ENCODE peak calls at places on chromosomes 3 and 15, in six cellular contexts. One of them, this sample, is unnamed.

GRCh38 chr15:62625421-62626033 is 417.0 kb upstream of the TPM1 start:
- DNase-seq in HL-60: no peak
- DNase-seq in A673: no peak
- DNase-seq in naive thymus-derived CD4-positive, alpha-beta T cell: no peak
- DNase-seq in uterus: peak; percentile 31
- DNase-seq in left lung: no peak
- DNase-seq in this sample: no peak

GRCh38 chr3:101453966-101454365 is 59.0 kb downstream of the SENP7 start:
- DNase-seq in HL-60: no peak
- DNase-seq in A673: no peak
- DNase-seq in naive thymus-derived CD4-positive, alpha-beta T cell: no peak
- DNase-seq in uterus: no peak
- DNase-seq in left lung: no peak
- DNase-seq in this sample: no peak

GRCh38 chr15:89971592-89971997 is 29.5 kb upstream of the ZNF710 start:
- DNase-seq in HL-60: peak; percentile 47
- DNase-seq in A673: peak; percentile 85
- DNase-seq in naive thymus-derived CD4-positive, alpha-beta T cell: no peak
- DNase-seq in uterus: peak; percentile 36
- DNase-seq in left lung: no peak
- DNase-seq in this sample: no peak

GRCh38 chr15:90691369-90691768 is 25.8 kb upstream of the BLM start:
- DNase-seq in HL-60: no peak
- DNase-seq in A673: no peak
- DNase-seq in naive thymus-derived CD4-positive, alpha-beta T cell: no peak
- DNase-seq in uterus: no peak
- DNase-seq in left lung: no peak
- DNase-seq in this sample: no peak

GRCh38 chr3:102737353-102737752 is 302.5 kb downstream of the ZPLD1 start:
- DNase-seq in HL-60: no peak
- DNase-seq in A673: no peak
- DNase-seq in naive thymus-derived CD4-positive, alpha-beta T cell: no peak
- DNase-seq in uterus: no peak
- DNase-seq in left lung: no peak
- DNase-seq in this sample: no peak

GRCh38 chr3:154616298-154616697 is 186.3 kb upstream of the GPR149 start:
- DNase-seq in HL-60: no peak
- DNase-seq in A673: no peak
- DNase-seq in naive thymus-derived CD4-positive, alpha-beta T cell: no peak
- DNase-seq in uterus: no peak
- DNase-seq in left lung: peak; percentile 8
- DNase-seq in this sample: no peak

GRCh38 chr3:8668216-8668615 is 23.6 kb upstream of the SSUH2 start:
- DNase-seq in HL-60: no peak
- DNase-seq in A673: no peak
- DNase-seq in naive thymus-derived CD4-positive, alpha-beta T cell: no peak
- DNase-seq in uterus: no peak
- DNase-seq in left lung: no peak
- DNase-seq in this sample: no peak

GRCh38 chr3:52892625-52893311 is 4.6 kb downstream of the STIMATE start:
- DNase-seq in HL-60: peak; percentile 16
- DNase-seq in A673: no peak
- DNase-seq in naive thymus-derived CD4-positive, alpha-beta T cell: no peak
- DNase-seq in uterus: no peak
- DNase-seq in left lung: no peak
- DNase-seq in this sample: no peak

GRCh38 chr3:186734095-186734494 is 16.9 kb downstream of the KNG1 start:
- DNase-seq in HL-60: no peak
- DNase-seq in A673: no peak
- DNase-seq in naive thymus-derived CD4-positive, alpha-beta T cell: no peak
- DNase-seq in uterus: no peak
- DNase-seq in left lung: no peak
- DNase-seq in this sample: no peak

GRCh38 chr3:113626513-113627371 is 69.7 kb downstream of the USF3 start:
- DNase-seq in HL-60: peak; percentile 77
- DNase-seq in A673: peak; percentile 78
- DNase-seq in naive thymus-derived CD4-positive, alpha-beta T cell: no peak
- DNase-seq in uterus: peak; percentile 37
- DNase-seq in left lung: no peak
- DNase-seq in this sample: no peak

GRCh38 chr3:40990062-40990456 is 209.2 kb upstream of the CTNNB1 start:
- DNase-seq in HL-60: no peak
- DNase-seq in A673: no peak
- DNase-seq in naive thymus-derived CD4-positive, alpha-beta T cell: no peak
- DNase-seq in uterus: no peak
- DNase-seq in left lung: no peak
- DNase-seq in this sample: no peak

GRCh38 chr3:151425640-151426336 is 35.1 kb downstream of the IGSF10 start:
- DNase-seq in HL-60: no peak
- DNase-seq in A673: peak; percentile 90
- DNase-seq in naive thymus-derived CD4-positive, alpha-beta T cell: no peak
- DNase-seq in uterus: no peak
- DNase-seq in left lung: no peak
- DNase-seq in this sample: no peak

GRCh38 chr15:88255109-88255495 is 1.4 kb downstream of the NTRK3 start:
- DNase-seq in HL-60: no peak
- DNase-seq in A673: no peak
- DNase-seq in naive thymus-derived CD4-positive, alpha-beta T cell: no peak
- DNase-seq in uterus: no peak
- DNase-seq in left lung: no peak
- DNase-seq in this sample: no peak
- H3K27me3 ChIP-seq in HL-60: peaks cover 42% of the 10 kb centered on the region
- H3K27me3 ChIP-seq in A673: peaks cover 78% of the 10 kb centered on the region
- H3K27me3 ChIP-seq in naive thymus-derived CD4-positive, alpha-beta T cell: no peaks in the 10 kb centered on the region
- H3K27me3 ChIP-seq in uterus: no peaks in the 10 kb centered on the region
- H3K27me3 ChIP-seq in left lung: peaks cover 100% of the 10 kb centered on the region
- H3K27me3 ChIP-seq in this sample: peaks cover 3% of the 10 kb centered on the region

GRCh38 chr15:66164788-66165187 is 88.8 kb downstream of the MEGF11 start:
- DNase-seq in HL-60: no peak
- DNase-seq in A673: no peak
- DNase-seq in naive thymus-derived CD4-positive, alpha-beta T cell: no peak
- DNase-seq in uterus: no peak
- DNase-seq in left lung: no peak
- DNase-seq in this sample: no peak
- H3K27me3 ChIP-seq in HL-60: no peaks in the 10 kb centered on the region
- H3K27me3 ChIP-seq in A673: no peaks in the 10 kb centered on the region
- H3K27me3 ChIP-seq in naive thymus-derived CD4-positive, alpha-beta T cell: no peaks in the 10 kb centered on the region
- H3K27me3 ChIP-seq in uterus: no peaks in the 10 kb centered on the region
- H3K27me3 ChIP-seq in left lung: no peaks in the 10 kb centered on the region
- H3K27me3 ChIP-seq in this sample: no peaks in the 10 kb centered on the region

GRCh38 chr15:31156808-31157207 is 55.3 kb upstream of the TRPM1 start:
- DNase-seq in HL-60: no peak
- DNase-seq in A673: no peak
- DNase-seq in naive thymus-derived CD4-positive, alpha-beta T cell: no peak
- DNase-seq in uterus: no peak
- DNase-seq in left lung: no peak
- DNase-seq in this sample: no peak

GRCh38 chr15:31156226-31156625 is 54.7 kb upstream of the TRPM1 start:
- DNase-seq in HL-60: no peak
- DNase-seq in A673: no peak
- DNase-seq in naive thymus-derived CD4-positive, alpha-beta T cell: no peak
- DNase-seq in uterus: no peak
- DNase-seq in left lung: no peak
- DNase-seq in this sample: no peak

GRCh38 chr15:31157644-31158069 is 56.1 kb upstream of the TRPM1 start:
- DNase-seq in HL-60: no peak
- DNase-seq in A673: no peak
- DNase-seq in naive thymus-derived CD4-positive, alpha-beta T cell: no peak
- DNase-seq in uterus: no peak
- DNase-seq in left lung: no peak
- DNase-seq in this sample: no peak

GRCh38 chr15:31153531-31153930 is 52.0 kb upstream of the TRPM1 start:
- DNase-seq in HL-60: no peak
- DNase-seq in A673: no peak
- DNase-seq in naive thymus-derived CD4-positive, alpha-beta T cell: no peak
- DNase-seq in uterus: no peak
- DNase-seq in left lung: no peak
- DNase-seq in this sample: no peak

DNA sequence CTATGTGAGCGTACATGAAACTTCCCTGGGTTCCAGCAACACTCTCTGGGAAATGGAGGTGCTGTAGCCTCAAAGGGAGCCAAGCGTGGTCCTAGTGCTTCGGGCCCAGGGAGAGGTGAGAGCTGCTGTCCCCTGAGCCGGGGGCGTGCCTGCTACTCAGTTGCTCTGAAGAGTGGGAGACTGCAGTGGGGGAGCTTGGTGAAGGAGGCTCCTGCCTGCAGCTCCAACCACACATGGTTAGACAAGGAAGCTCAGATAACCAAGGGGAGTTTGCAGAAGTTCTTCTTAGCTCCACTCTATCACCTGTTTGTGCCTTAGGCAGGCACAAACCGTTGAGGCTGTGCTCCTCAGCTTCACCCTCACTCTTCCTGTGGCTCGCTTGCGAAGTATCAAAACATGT is 53.6 kb upstream of the TRPM1 start:
- DNase-seq in HL-60: peak; percentile 32
- DNase-seq in A673: no peak
- DNase-seq in naive thymus-derived CD4-positive, alpha-beta T cell: no peak
- DNase-seq in uterus: no peak
- DNase-seq in left lung: no peak
- DNase-seq in this sample: no peak
- H3K27me3 ChIP-seq in HL-60: no peaks in the 10 kb centered on the region
- H3K27me3 ChIP-seq in A673: no peaks in the 10 kb centered on the region
- H3K27me3 ChIP-seq in naive thymus-derived CD4-positive, alpha-beta T cell: no peaks in the 10 kb centered on the region
- H3K27me3 ChIP-seq in uterus: no peaks in the 10 kb centered on the region
- H3K27me3 ChIP-seq in left lung: no peaks in the 10 kb centered on the region
- H3K27me3 ChIP-seq in this sample: no peaks in the 10 kb centered on the region

GRCh38 chr3:137759505-137759904 is 4.6 kb upstream of the SOX14 start:
- DNase-seq in HL-60: no peak
- DNase-seq in A673: no peak
- DNase-seq in naive thymus-derived CD4-positive, alpha-beta T cell: no peak
- DNase-seq in uterus: no peak
- DNase-seq in left lung: peak; percentile 8
- DNase-seq in this sample: no peak
- H3K27me3 ChIP-seq in HL-60: peaks cover 43% of the 10 kb centered on the region
- H3K27me3 ChIP-seq in A673: peaks cover 65% of the 10 kb centered on the region
- H3K27me3 ChIP-seq in naive thymus-derived CD4-positive, alpha-beta T cell: no peaks in the 10 kb centered on the region
- H3K27me3 ChIP-seq in uterus: no peaks in the 10 kb centered on the region
- H3K27me3 ChIP-seq in left lung: peaks cover 73% of the 10 kb centered on the region
- H3K27me3 ChIP-seq in this sample: no peaks in the 10 kb centered on the region